ENCODE peak calls at places on chromosomes 7 and 10, in four cellular contexts. One of them, this sample, is unnamed.
A peak's percentile ranks its signal among the peaks of the same experiment; 100 is the strongest.

GRCh38 chr7:99392659-99393362 is 15.6 kb downstream of the PDAP1 start:
- DNase-seq in cardiac fibroblast: peak; percentile 47
- DNase-seq in NB4: no peak
- DNase-seq in progenitor cell of endocrine pancreas: peak; percentile 65
- DNase-seq in this sample: peak; percentile 81

GRCh38 chr10:111151595-111151994 is 74.8 kb downstream of the ADRA2A start:
- DNase-seq in cardiac fibroblast: no peak
- DNase-seq in progenitor cell of endocrine pancreas: no peak
- DNase-seq in NB4: no peak
- DNase-seq in this sample: no peak

GRCh38 chr7:44211126-44211675 is 10.4 kb downstream of the YKT6 start:
- DNase-seq in NB4: no peak
- DNase-seq in cardiac fibroblast: no peak
- DNase-seq in progenitor cell of endocrine pancreas: no peak
- DNase-seq in this sample: no peak

GRCh38 chr10:131946321-131946751 is 35.4 kb downstream of the BNIP3 start:
- DNase-seq in cardiac fibroblast: peak; percentile 93
- DNase-seq in NB4: no peak
- DNase-seq in progenitor cell of endocrine pancreas: no peak
- DNase-seq in this sample: no peak

GRCh38 chr10:14659626-14660196 is 115.0 kb downstream of the FAM107B start:
- DNase-seq in NB4: peak; percentile 90
- DNase-seq in cardiac fibroblast: no peak
- DNase-seq in progenitor cell of endocrine pancreas: no peak
- DNase-seq in this sample: peak; percentile 68

GRCh38 chr10:124484016-124484415 is 22.4 kb downstream of the LHPP start:
- DNase-seq in progenitor cell of endocrine pancreas: no peak
- DNase-seq in NB4: no peak
- DNase-seq in cardiac fibroblast: no peak
- DNase-seq in this sample: no peak

GRCh38 chr10:65358565-65358964 is 1567.3 kb upstream of the LRRTM3 start:
- DNase-seq in progenitor cell of endocrine pancreas: no peak
- DNase-seq in cardiac fibroblast: peak; percentile 34
- DNase-seq in NB4: peak; percentile 7
- DNase-seq in this sample: peak; percentile 2

GRCh38 chr10:61869772-61870520 is 31.6 kb upstream of the ARID5B start:
- DNase-seq in cardiac fibroblast: peak; percentile 50
- DNase-seq in progenitor cell of endocrine pancreas: no peak
- DNase-seq in NB4: no peak
- DNase-seq in this sample: no peak

GRCh38 chr7:105637755-105638154 is 56.5 kb upstream of the EFCAB10 start:
- DNase-seq in NB4: no peak
- DNase-seq in progenitor cell of endocrine pancreas: no peak
- DNase-seq in cardiac fibroblast: no peak
- DNase-seq in this sample: no peak

GRCh38 chr7:155798673-155799439 is 13.4 kb downstream of the SHH start:
- DNase-seq in progenitor cell of endocrine pancreas: no peak
- DNase-seq in NB4: peak; percentile 46
- DNase-seq in cardiac fibroblast: no peak
- DNase-seq in this sample: no peak

GRCh38 chr7:80018941-80019808 is 115.5 kb upstream of the GNAI1 start:
- DNase-seq in NB4: peak; percentile 70
- DNase-seq in cardiac fibroblast: peak; percentile 75
- DNase-seq in progenitor cell of endocrine pancreas: peak; percentile 22
- DNase-seq in this sample: peak; percentile 58

GRCh38 chr10:97924678-97925077 is 75.0 kb downstream of the GOLGA7B start:
- DNase-seq in NB4: no peak
- DNase-seq in progenitor cell of endocrine pancreas: no peak
- DNase-seq in cardiac fibroblast: no peak
- DNase-seq in this sample: no peak

GRCh38 chr7:106765727-106766355 is 99.2 kb upstream of the PIK3CG start:
- DNase-seq in NB4: no peak
- DNase-seq in cardiac fibroblast: no peak
- DNase-seq in progenitor cell of endocrine pancreas: no peak
- DNase-seq in this sample: no peak

GRCh38 chr10:12214763-12215218 is 18.8 kb downstream of the CDC123 start:
- DNase-seq in progenitor cell of endocrine pancreas: no peak
- DNase-seq in cardiac fibroblast: peak; percentile 73
- DNase-seq in NB4: peak; percentile 56
- DNase-seq in this sample: peak; percentile 35

GRCh38 chr7:84042110-84042539 is 152.5 kb downstream of the SEMA3A start:
- DNase-seq in progenitor cell of endocrine pancreas: no peak
- DNase-seq in cardiac fibroblast: peak; percentile 68
- DNase-seq in NB4: no peak
- DNase-seq in this sample: no peak

GRCh38 chr7:19725770-19726169 is 16.9 kb upstream of the POLR1F start:
- DNase-seq in cardiac fibroblast: no peak
- DNase-seq in NB4: no peak
- DNase-seq in progenitor cell of endocrine pancreas: no peak
- DNase-seq in this sample: no peak

GRCh38 chr7:6579446-6579845 is 2.2 kb downstream of the ZDHHC4 start:
- DNase-seq in cardiac fibroblast: peak; percentile 42
- DNase-seq in progenitor cell of endocrine pancreas: no peak
- DNase-seq in NB4: peak; percentile 84
- DNase-seq in this sample: no peak

GRCh38 chr10:1362589-1363465 is 306.6 kb downstream of the WDR37 start:
- DNase-seq in cardiac fibroblast: no peak
- DNase-seq in NB4: no peak
- DNase-seq in progenitor cell of endocrine pancreas: no peak
- DNase-seq in this sample: no peak

GRCh38 chr7:101614939-101615302 is 14.2 kb downstream of the MYL10 start:
- DNase-seq in progenitor cell of endocrine pancreas: no peak
- DNase-seq in NB4: no peak
- DNase-seq in cardiac fibroblast: no peak
- DNase-seq in this sample: no peak

GRCh38 chr10:75079436-75080083 is 31.9 kb upstream of the SAMD8 start:
- DNase-seq in progenitor cell of endocrine pancreas: no peak
- DNase-seq in cardiac fibroblast: no peak
- DNase-seq in NB4: no peak
- DNase-seq in this sample: no peak

GRCh38 chr10:25828475-25828874 is 105.6 kb upstream of the MYO3A start:
- DNase-seq in cardiac fibroblast: no peak
- DNase-seq in progenitor cell of endocrine pancreas: no peak
- DNase-seq in NB4: no peak
- DNase-seq in this sample: no peak

GRCh38 chr10:46520381-46520780 is 36.1 kb downstream of the GPRIN2 start:
- DNase-seq in NB4: no peak
- DNase-seq in cardiac fibroblast: no peak
- DNase-seq in progenitor cell of endocrine pancreas: no peak
- DNase-seq in this sample: no peak

GRCh38 chr10:72076756-72077155 is 11.6 kb downstream of the SPOCK2 start:
- DNase-seq in progenitor cell of endocrine pancreas: no peak
- DNase-seq in cardiac fibroblast: no peak
- DNase-seq in NB4: no peak
- DNase-seq in this sample: no peak

GRCh38 chr10:72075184-72076115 is 12.9 kb downstream of the SPOCK2 start:
- DNase-seq in cardiac fibroblast: no peak
- DNase-seq in progenitor cell of endocrine pancreas: no peak
- DNase-seq in NB4: no peak
- DNase-seq in this sample: no peak

GRCh38 chr10:72073677-72074412 is 14.5 kb downstream of the SPOCK2 start:
- DNase-seq in cardiac fibroblast: no peak
- DNase-seq in progenitor cell of endocrine pancreas: no peak
- DNase-seq in NB4: no peak
- DNase-seq in this sample: no peak

GRCh38 chr10:72072639-72073038 is 15.7 kb downstream of the SPOCK2 start:
- DNase-seq in progenitor cell of endocrine pancreas: no peak
- DNase-seq in NB4: no peak
- DNase-seq in cardiac fibroblast: no peak
- DNase-seq in this sample: no peak

GRCh38 chr10:72074413-72075183 is 13.8 kb downstream of the SPOCK2 start:
- DNase-seq in NB4: no peak
- DNase-seq in progenitor cell of endocrine pancreas: no peak
- DNase-seq in cardiac fibroblast: no peak
- DNase-seq in this sample: no peak
- TF ChIP-seq CTCF in NB4: no peak
- TF ChIP-seq CTCF in progenitor cell of endocrine pancreas: no peak
- TF ChIP-seq CTCF in cardiac fibroblast: no peak
- TF ChIP-seq CTCF in this sample: no peak

DNA sequence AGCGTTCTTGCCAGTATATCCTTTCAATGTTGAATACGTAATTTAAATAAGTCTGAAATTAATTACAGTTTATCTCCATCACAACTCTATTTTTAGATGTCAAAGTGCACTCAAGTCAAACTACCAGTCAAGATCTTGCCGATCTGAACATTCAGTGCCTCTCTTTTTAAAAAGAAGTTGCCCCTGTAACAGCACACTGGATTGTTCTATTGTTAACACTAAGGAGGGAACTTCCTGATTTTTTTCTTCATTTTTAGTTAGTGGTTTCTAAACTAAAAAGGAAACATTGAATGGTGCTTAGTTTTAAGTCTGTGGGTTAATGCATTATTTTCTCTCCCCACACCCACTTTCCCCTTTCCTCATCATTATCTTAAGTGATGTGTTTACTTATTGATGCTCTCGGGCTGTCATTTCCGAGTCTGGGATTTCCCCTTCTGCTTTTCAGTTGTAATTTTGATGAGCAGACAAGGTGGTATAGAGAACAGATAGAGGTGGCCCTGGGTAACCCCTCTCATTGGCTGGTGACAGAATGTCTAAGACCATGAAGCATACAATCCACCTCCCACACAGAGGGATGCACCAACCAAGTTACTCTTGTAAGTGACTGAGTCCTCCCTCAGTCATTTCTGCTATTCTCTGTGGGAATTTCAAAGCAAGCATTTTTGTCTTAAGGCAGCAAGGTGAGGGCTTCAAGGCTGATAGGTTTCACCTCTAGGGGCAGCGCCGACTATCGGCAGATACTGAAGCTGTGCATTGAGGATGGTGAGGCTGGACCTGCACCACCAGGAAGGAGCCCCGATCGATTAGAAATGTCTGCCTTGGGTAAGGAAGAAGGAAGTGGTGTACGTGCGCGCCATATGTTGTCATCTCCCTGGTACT is 49.4 kb downstream of the CHN2 start:
- DNase-seq in NB4: peak; percentile 31
- DNase-seq in progenitor cell of endocrine pancreas: no peak
- DNase-seq in cardiac fibroblast: no peak
- DNase-seq in this sample: no peak
- TF ChIP-seq CTCF in NB4: peak; percentile 45
- TF ChIP-seq CTCF in progenitor cell of endocrine pancreas: peak; percentile 18
- TF ChIP-seq CTCF in cardiac fibroblast: peak; percentile 6
- TF ChIP-seq CTCF in this sample: no peak

DNA sequence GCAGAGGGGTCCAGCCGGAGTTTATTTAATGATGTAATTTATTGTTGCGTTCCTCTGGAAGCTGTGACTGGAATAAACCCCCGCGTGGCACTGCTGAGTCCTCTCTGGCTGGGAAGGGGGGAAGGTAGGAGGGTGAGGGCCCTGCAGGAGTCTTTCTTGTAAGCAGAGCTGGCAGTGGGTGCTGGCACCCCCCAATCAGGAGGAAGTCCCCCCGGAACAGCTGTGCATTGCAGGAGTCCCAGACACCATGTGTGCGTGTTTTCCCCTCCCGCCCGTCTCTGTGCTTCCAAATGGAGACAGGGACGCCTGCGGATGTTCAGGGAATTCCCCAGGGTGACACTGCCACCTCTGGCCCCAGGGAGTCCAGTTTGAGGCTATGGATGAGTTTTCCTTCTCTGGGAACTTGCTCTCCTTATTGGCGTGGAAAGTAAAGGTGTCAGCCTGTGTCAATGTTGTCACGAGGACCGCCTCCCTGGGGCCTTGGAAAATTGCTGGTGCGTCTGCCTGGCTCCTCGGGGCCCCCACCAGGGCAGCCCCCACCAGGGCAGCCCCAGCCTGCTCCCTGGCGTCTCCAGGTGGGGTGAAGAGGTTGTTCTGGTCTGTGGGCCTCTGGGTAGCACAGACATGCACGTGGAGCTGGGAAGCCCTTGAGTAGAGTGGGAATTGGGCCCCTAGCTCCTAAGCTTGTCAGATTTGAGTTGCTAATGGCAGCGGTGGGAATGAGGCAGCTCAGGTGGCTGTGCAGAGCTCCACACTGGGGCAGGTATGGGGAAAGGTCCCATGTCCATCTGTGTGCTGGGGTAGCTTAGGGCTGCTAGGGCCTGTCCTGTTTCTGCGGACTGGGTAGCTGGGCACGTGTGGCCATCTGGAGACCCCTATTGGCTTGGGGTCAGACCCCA is 2.7 kb downstream of the FZD9 start:
- DNase-seq in NB4: no peak
- DNase-seq in cardiac fibroblast: no peak
- DNase-seq in progenitor cell of endocrine pancreas: no peak
- DNase-seq in this sample: no peak
- TF ChIP-seq CTCF in NB4: no peak
- TF ChIP-seq CTCF in cardiac fibroblast: no peak
- TF ChIP-seq CTCF in progenitor cell of endocrine pancreas: no peak
- TF ChIP-seq CTCF in this sample: no peak

GRCh38 chr7:92697012-92697411 is 106.8 kb upstream of the FAM133B start:
- DNase-seq in progenitor cell of endocrine pancreas: no peak
- DNase-seq in cardiac fibroblast: no peak
- DNase-seq in NB4: no peak
- DNase-seq in this sample: no peak

GRCh38 chr7:92699560-92699959 is 109.4 kb upstream of the FAM133B start:
- DNase-seq in progenitor cell of endocrine pancreas: no peak
- DNase-seq in NB4: no peak
- DNase-seq in cardiac fibroblast: peak; percentile 74
- DNase-seq in this sample: no peak

GRCh38 chr7:92696584-92696983 is 106.4 kb upstream of the FAM133B start:
- DNase-seq in progenitor cell of endocrine pancreas: no peak
- DNase-seq in cardiac fibroblast: no peak
- DNase-seq in NB4: no peak
- DNase-seq in this sample: no peak

GRCh38 chr7:92697414-92697813 is 107.2 kb upstream of the FAM133B start:
- DNase-seq in cardiac fibroblast: no peak
- DNase-seq in NB4: no peak
- DNase-seq in progenitor cell of endocrine pancreas: no peak
- DNase-seq in this sample: no peak

GRCh38 chr7:92698237-92698841 is 108.1 kb upstream of the FAM133B start:
- DNase-seq in cardiac fibroblast: peak; percentile 93
- DNase-seq in NB4: no peak
- DNase-seq in progenitor cell of endocrine pancreas: no peak
- DNase-seq in this sample: no peak
- TF ChIP-seq CTCF in cardiac fibroblast: no peak
- TF ChIP-seq CTCF in NB4: no peak
- TF ChIP-seq CTCF in progenitor cell of endocrine pancreas: peak; percentile 13
- TF ChIP-seq CTCF in this sample: no peak

GRCh38 chr10:90658791-90659190 is 199.0 kb downstream of the HTR7 start:
- DNase-seq in progenitor cell of endocrine pancreas: no peak
- DNase-seq in cardiac fibroblast: no peak
- DNase-seq in NB4: no peak
- DNase-seq in this sample: no peak
- TF ChIP-seq CTCF in progenitor cell of endocrine pancreas: peak; percentile 23
- TF ChIP-seq CTCF in cardiac fibroblast: no peak
- TF ChIP-seq CTCF in NB4: no peak
- TF ChIP-seq CTCF in this sample: no peak

DNA sequence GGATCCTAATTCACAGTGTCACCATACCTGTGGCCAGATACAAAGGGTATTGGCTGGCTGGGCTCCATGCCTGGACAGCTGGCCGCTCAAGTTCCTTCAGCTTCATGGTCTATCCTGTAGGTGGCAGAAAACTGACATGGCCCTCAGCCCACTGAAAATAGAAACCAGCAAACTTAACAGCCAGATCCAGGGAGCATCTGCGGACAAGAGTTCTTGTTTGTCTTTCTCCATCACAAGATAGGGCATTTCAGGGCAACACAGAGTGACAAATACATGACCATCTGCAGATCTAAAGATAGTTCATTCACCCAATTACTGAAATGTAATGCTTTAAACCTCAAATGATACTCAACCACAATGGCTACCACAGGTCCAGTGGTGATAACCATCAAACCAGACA is 2.8 kb downstream of the SEC31B start:
- DNase-seq in progenitor cell of endocrine pancreas: no peak
- DNase-seq in NB4: peak; percentile 31
- DNase-seq in cardiac fibroblast: no peak
- DNase-seq in this sample: no peak
- TF ChIP-seq CTCF in progenitor cell of endocrine pancreas: peak; percentile 33
- TF ChIP-seq CTCF in NB4: no peak
- TF ChIP-seq CTCF in cardiac fibroblast: peak; percentile 25
- TF ChIP-seq CTCF in this sample: no peak

GRCh38 chr7:33044986-33045385 is 17.6 kb downstream of the NT5C3A start:
- DNase-seq in cardiac fibroblast: peak; percentile 31
- DNase-seq in NB4: no peak
- DNase-seq in progenitor cell of endocrine pancreas: no peak
- DNase-seq in this sample: peak; percentile 20
- TF ChIP-seq CTCF in cardiac fibroblast: no peak
- TF ChIP-seq CTCF in NB4: no peak
- TF ChIP-seq CTCF in progenitor cell of endocrine pancreas: no peak
- TF ChIP-seq CTCF in this sample: no peak

This sample was measured in GM20000.